ENCODE peak calls at places on chromosomes 1 and 21, in four cellular contexts. V, H, C and D are unnamed samples.

GRCh38 chr1:205240118-205240517 is 12.4 kb downstream of the TMCC2 start:
- DNase-seq in V (no peak), H (no peak), C (no peak), D (no peak)

GRCh38 chr1:241391926-241392710 is 35.1 kb upstream of the RGS7 start:
- DNase-seq in H (no peak), V (no peak), C (no peak), D (no peak)

GRCh38 chr1:147812799-147813198 is 52.4 kb upstream of the GJA5 start:
- DNase-seq in C (no peak), V (no peak), H (no peak), D (no peak)

GRCh38 chr1:154992721-154993571 is 440 bp upstream of the LENEP start:
- DNase-seq in H (no peak), C (no peak), V (no peak), D (no peak)

GRCh38 chr21:36425286-36425685 is 40.1 kb downstream of the CHAF1B start:
- DNase-seq in C (no peak), H (no peak), V (no peak), D (no peak)

GRCh38 chr1:61742620-61743431 is 546 bp downstream of the PATJ start:
- DNase-seq in C (peak), V (peak), H (peak), D (peak)

GRCh38 chr1:199124351-199124750 is 485.5 kb downstream of the PTPRC start:
- DNase-seq in C (no peak), H (no peak), V (no peak), D (no peak)

GRCh38 chr1:55216078-55216477 is 914 bp upstream of the USP24 start:
- DNase-seq in C (no peak), H (no peak), V (peak), D (no peak)

GRCh38 chr1:101105877-101106276 is 80.3 kb upstream of the DPH5 start:
- DNase-seq in V (no peak), H (no peak), C (peak), D (peak)

GRCh38 chr1:37449936-37450335 is 24.4 kb upstream of the ZC3H12A start:
- DNase-seq in H (peak), C (peak), V (no peak), D (no peak)

GRCh38 chr1:1510912-1511532 is 940 bp upstream of the ATAD3A start:
- DNase-seq in V (peak), H (no peak), C (no peak), D (no peak)

GRCh38 chr1:21323091-21323490 is 32.8 kb upstream of the ECE1 start:
- DNase-seq in H (no peak), V (no peak), C (peak), D (no peak)

GRCh38 chr1:89044970-89045695 is 19.9 kb downstream of the GBP1 start:
- DNase-seq in H (no peak), V (peak), C (no peak), D (no peak)

GRCh38 chr1:72547412-72547811 is 265.1 kb upstream of the NEGR1 start:
- DNase-seq in V (no peak), C (peak), H (no peak), D (no peak)

GRCh38 chr1:85464497-85465098 is 361 bp downstream of the DDAH1 start:
- DNase-seq in V (peak), C (peak), H (no peak), D (peak)

GRCh38 chr1:98051065-98051675 is 130.3 kb upstream of the DPYD start:
- DNase-seq in C (peak), V (peak), H (peak), D (peak)

GRCh38 chr1:14924012-14924452 is 229.5 kb upstream of the TMEM51 start:
- DNase-seq in C (peak), V (peak), H (no peak), D (peak)

GRCh38 chr1:182299728-182300581 is 91.6 kb downstream of the GLUL start:
- DNase-seq in H (no peak), V (peak), C (peak), D (no peak)

GRCh38 chr1:87203890-87204289 is 124.8 kb upstream of the LMO4 start:
- DNase-seq in C (peak), H (no peak), V (no peak), D (peak)

GRCh38 chr1:101291562-101292035 is 54.8 kb downstream of the S1PR1 start:
- DNase-seq in C (peak), H (no peak), V (no peak), D (peak)

GRCh38 chr1:182281541-182281940 is 110.0 kb downstream of the GLUL start:
- DNase-seq in V (no peak), H (no peak), C (no peak), D (peak)

GRCh38 chr1:6638226-6638625 is 13.6 kb downstream of the THAP3 start:
- DNase-seq in C (peak), V (peak), H (no peak), D (peak)

GRCh38 chr1:209689484-209689883 is 14.3 kb downstream of the G0S2 start:
- DNase-seq in H (no peak), C (no peak), V (peak), D (no peak)

GRCh38 chr1:208455821-208456220 is 211.6 kb upstream of the PLXNA2 start:
- DNase-seq in H (no peak), C (peak), V (no peak), D (peak)

GRCh38 chr1:233386336-233386735 is 58.8 kb downstream of the MAP3K21 start:
- DNase-seq in C (no peak), V (no peak), H (no peak), D (no peak)